ENCODE peak calls at places on chromosomes 4 and X, in six cellular contexts. D is glutamatergic neuron, Z is COR-L47, C is fibroblast of lung, M is posterior cingulate gyrus, B is RWPE1. V is an unnamed sample.

GRCh38 chr4:173171098-173171497 is 2.5 kb downstream of the GALNT7 start:
- DNase-seq in M (no peak), D (no peak), Z (peak), B (peak), C (peak), V (no peak)

GRCh38 chr4:25863347-25863784 is 578 bp upstream of the SEL1L3 start:
- DNase-seq in C (no peak), Z (peak), M (no peak), D (peak), B (no peak), V (no peak)

GRCh38 chr4:1446502-1447153 is 40.4 kb upstream of the NKX1-1 start:
- DNase-seq in M (no peak), C (no peak), B (no peak), D (no peak), Z (no peak), V (no peak)

GRCh38 chrX:28170713-28171112 is 189.5 kb upstream of the DCAF8L1 start:
- DNase-seq in D (no peak), B (no peak), M (no peak), Z (no peak), C (no peak), V (no peak)

GRCh38 chrX:97672608-97673007 is 788.9 kb downstream of the RPA4 start:
- DNase-seq in D (no peak), C (no peak), B (no peak), Z (no peak), M (no peak), V (no peak)

GRCh38 chr4:879730-880079 is 52.4 kb downstream of the GAK start:
- DNase-seq in M (no peak), D (no peak), B (no peak), C (no peak), Z (no peak), V (peak)

GRCh38 chr4:121943941-121944340 is 7.9 kb downstream of the TRPC3 start:
- DNase-seq in M (no peak), Z (no peak), C (no peak), B (peak), D (peak), V (no peak)

GRCh38 chr4:174553828-174554227 is 31.5 kb upstream of the HPGD start:
- DNase-seq in D (no peak), C (peak), M (no peak), Z (no peak), B (peak), V (no peak)

GRCh38 chrX:30530591-30530990 is 47.0 kb downstream of the TASL start:
- DNase-seq in C (no peak), Z (no peak), M (no peak), B (no peak), D (no peak), V (no peak)

GRCh38 chr4:110208419-110208818 is 10.0 kb upstream of the ELOVL6 start:
- DNase-seq in Z (no peak), B (no peak), C (no peak), M (no peak), D (no peak), V (no peak)

GRCh38 chr4:168264903-168265302 is 53.6 kb downstream of the DDX60 start:
- DNase-seq in C (no peak), M (no peak), D (no peak), B (no peak), Z (peak), V (no peak)

GRCh38 chr4:158176108-158176507 is 3.3 kb upstream of the GASK1B start:
- DNase-seq in Z (no peak), M (no peak), B (peak), D (no peak), C (peak), V (no peak)

GRCh38 chr4:75908555-75908954 is 6.3 kb upstream of the PPEF2 start:
- DNase-seq in C (peak), B (no peak), Z (no peak), M (no peak), D (no peak), V (no peak)

GRCh38 chr4:102500371-102501175 is 586 bp upstream of the NFKB1 start:
- DNase-seq in M (peak), D (peak), B (peak), C (peak), Z (peak), V (peak)

GRCh38 chrX:78092296-78092695 is 11.8 kb upstream of the PGK1 start:
- DNase-seq in B (peak), M (no peak), C (peak), D (peak), Z (no peak), V (no peak)

GRCh38 chr4:89534356-89534755 is 226.8 kb upstream of the GPRIN3 start:
- DNase-seq in D (no peak), M (no peak), Z (no peak), B (no peak), C (no peak), V (no peak)

GRCh38 chr4:27790911-27791310 is 930.3 kb downstream of the STIM2 start:
- DNase-seq in B (peak), M (no peak), C (peak), Z (no peak), D (no peak), V (no peak)

GRCh38 chr4:62051332-62051731 is 851.2 kb downstream of the ADGRL3 start:
- DNase-seq in Z (no peak), C (no peak), B (no peak), M (no peak), D (no peak), V (no peak)

GRCh38 chr4:155263480-155263879 is 55.0 kb downstream of the NPY2R start:
- DNase-seq in D (no peak), C (no peak), B (no peak), M (no peak), Z (no peak), V (no peak)

V was measured in T-helper 17 cell.